ENCODE peak calls at places on chromosomes 12 and 14, in five cellular contexts. C, T, H, F and A are unnamed samples.

GRCh38 chr14:22888662-22889061 is 5.6 kb downstream of the REM2 start:
- DNase-seq in C (no peak), T (no peak), H (no peak), F (no peak), A (no peak)

GRCh38 chr12:48015129-48015528 is 10.9 kb upstream of the COL2A1 start:
- DNase-seq in C (no peak), T (no peak), H (no peak), F (no peak), A (no peak)

GRCh38 chr12:14970467-14970866 is 2.4 kb upstream of the PDE6H start:
- DNase-seq in C (no peak), T (no peak), H (no peak), F (no peak), A (no peak)

GRCh38 chr12:120444676-120445075 is 1.5 kb downstream of the TRIAP1 start:
- DNase-seq in C (no peak), T (no peak), H (no peak), F (no peak), A (no peak)

GRCh38 chr12:87344699-87345098 is 684.5 kb downstream of the C12orf50 start:
- DNase-seq in C (no peak), T (no peak), H (no peak), F (no peak), A (no peak)

GRCh38 chr12:90490355-90490754 is 464.6 kb downstream of the CCER1 start:
- DNase-seq in C (no peak), T (no peak), H (no peak), F (no peak), A (no peak)

GRCh38 chr12:101050631-101051030 is 159.4 kb downstream of the SLC5A8 start:
- DNase-seq in C (no peak), T (no peak), H (no peak), F (no peak), A (no peak)

GRCh38 chr12:129081755-129082250 is 228.5 kb downstream of the GLT1D1 start:
- DNase-seq in C (no peak), T (peak), H (no peak), F (no peak), A (no peak)

GRCh38 chr14:80388980-80389711 is 177.8 kb upstream of the DIO2 start:
- DNase-seq in C (no peak), T (no peak), H (no peak), F (no peak), A (no peak)

GRCh38 chr14:62138593-62138992 is 376.4 kb downstream of the SNAPC1 start:
- DNase-seq in C (no peak), T (no peak), H (no peak), F (no peak), A (no peak)

GRCh38 chr14:91892918-91893527 is 25.7 kb upstream of the TC2N start:
- DNase-seq in C (no peak), T (no peak), H (no peak), F (no peak), A (no peak)

GRCh38 chr12:122097641-122098364 is 19.2 kb downstream of the MLXIP start:
- DNase-seq in C (peak), T (no peak), H (no peak), F (peak), A (no peak)

GRCh38 chr12:12819221-12819620 is 6.1 kb downstream of the DDX47 start:
- DNase-seq in C (no peak), T (no peak), H (no peak), F (no peak), A (no peak)

GRCh38 chr12:67394600-67394999 is 125.4 kb downstream of the CAND1 start:
- DNase-seq in C (no peak), T (peak), H (no peak), F (peak), A (no peak)

GRCh38 chr12:67592228-67593011 is 56.1 kb upstream of the DYRK2 start:
- DNase-seq in C (no peak), T (no peak), H (no peak), F (no peak), A (no peak)

GRCh38 chr12:82818276-82819035 is 131.8 kb downstream of the TMTC2 start:
- DNase-seq in C (no peak), T (no peak), H (no peak), F (no peak), A (no peak)

GRCh38 chr14:55416866-55417265 is 5.2 kb upstream of the ATG14 start:
- DNase-seq in C (no peak), T (no peak), H (no peak), F (no peak), A (no peak)

GRCh38 chr14:89853976-89854693 is 100.4 kb downstream of the EFCAB11 start:
- DNase-seq in C (no peak), T (no peak), H (no peak), F (no peak), A (no peak)

GRCh38 chr12:45216297-45216982 is 545 bp downstream of the ANO6 start:
- DNase-seq in C (peak), T (peak), H (peak), F (peak), A (no peak)

GRCh38 chr12:125218952-125219351 is 153.7 kb downstream of the AACS start:
- DNase-seq in C (no peak), T (no peak), H (no peak), F (no peak), A (no peak)

GRCh38 chr14:93903342-93904184 is 23.6 kb upstream of the FAM181A start:
- DNase-seq in C (no peak), T (no peak), H (no peak), F (no peak), A (no peak)
- TF ChIP-seq CTCF in C (no peak), T (peak), H (no peak), F (peak), A (peak)

DNA sequence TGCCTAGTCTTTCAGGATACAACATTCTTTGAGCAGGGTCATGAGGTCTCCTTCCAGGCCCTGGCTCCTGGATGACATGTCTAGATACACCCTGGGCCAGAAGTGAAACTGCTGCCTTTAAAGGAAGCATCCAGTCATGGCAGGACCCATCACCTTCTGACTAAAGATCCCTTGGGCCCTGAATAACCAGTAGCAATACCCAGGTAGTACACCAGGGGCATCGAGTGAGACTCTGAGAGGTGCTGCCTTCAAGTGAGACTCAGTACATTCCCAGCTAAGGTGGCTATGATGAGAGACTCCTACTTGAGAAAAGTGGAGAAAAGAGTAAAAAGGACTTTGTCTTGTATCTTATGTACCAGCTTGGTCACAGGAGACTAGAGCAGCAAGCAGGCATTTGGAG is 23.5 kb downstream of the OR6C68 start:
- DNase-seq in C (no peak), T (no peak), H (no peak), F (no peak), A (no peak)
- TF ChIP-seq CTCF in C (no peak), T (no peak), H (no peak), F (no peak), A (no peak)

DNA sequence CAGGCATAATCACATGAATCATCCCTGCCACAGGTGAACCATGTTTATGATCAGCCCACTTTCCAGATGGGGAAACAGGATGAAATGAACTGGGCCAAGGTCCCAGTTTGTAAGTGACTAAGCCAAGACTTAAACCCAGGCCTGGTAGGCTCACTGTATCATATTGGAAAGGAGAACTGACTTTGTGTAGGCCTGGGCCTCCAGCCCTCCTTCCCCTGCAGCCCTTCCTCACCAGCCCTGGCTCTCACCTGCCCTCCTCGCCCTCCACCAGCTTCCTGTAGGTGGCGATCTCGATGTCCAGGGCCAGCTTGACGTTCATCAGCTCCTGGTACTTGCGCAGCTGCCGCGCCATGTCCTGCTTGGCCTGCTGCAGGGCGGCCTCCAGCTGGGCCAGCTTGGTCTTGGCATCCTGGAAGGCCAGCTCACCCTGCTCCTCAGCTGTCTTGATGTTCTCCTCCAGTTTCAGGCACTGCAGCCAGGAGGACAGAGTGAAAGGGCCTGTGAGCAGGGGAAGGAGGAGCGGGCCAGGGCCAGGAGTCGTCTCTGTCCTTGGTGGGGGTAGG is 19.8 kb downstream of the KRT80 start:
- DNase-seq in C (no peak), T (peak), H (no peak), F (no peak), A (no peak)
- TF ChIP-seq CTCF in C (peak), T (peak), H (no peak), F (peak), A (peak)

GRCh38 chr14:104066719-104067118 is 18.8 kb upstream of the ASPG start:
- DNase-seq in C (no peak), T (no peak), H (no peak), F (no peak), A (no peak)
- TF ChIP-seq CTCF in C (no peak), T (no peak), H (no peak), F (no peak), A (no peak)